ENCODE peak calls at places on chromosomes 3 and 15, in four cellular contexts. One of them, this sample, is unnamed.

GRCh38 chr15:39774688-39775267 is 7.9 kb downstream of the FSIP1 start:
- DNase-seq in heart right ventricle: no peak
- DNase-seq in NCI-H1417: no peak
- DNase-seq in EH: no peak
- DNase-seq in this sample: no peak

GRCh38 chr3:146503459-146504202 is 34.3 kb upstream of the PLSCR2 start:
- DNase-seq in heart right ventricle: no peak
- DNase-seq in NCI-H1417: peak
- DNase-seq in EH: peak
- DNase-seq in this sample: peak

GRCh38 chr15:65981837-65982696 is 112.8 kb downstream of the RAB11A start:
- DNase-seq in heart right ventricle: no peak
- DNase-seq in NCI-H1417: peak
- DNase-seq in EH: no peak
- DNase-seq in this sample: no peak

GRCh38 chr3:52333869-52334557 is 17.9 kb downstream of the DNAH1 start:
- DNase-seq in heart right ventricle: no peak
- DNase-seq in NCI-H1417: peak
- DNase-seq in EH: peak
- DNase-seq in this sample: no peak

GRCh38 chr3:162328649-162329048 is 832.0 kb downstream of the OTOL1 start:
- DNase-seq in heart right ventricle: no peak
- DNase-seq in NCI-H1417: no peak
- DNase-seq in EH: peak
- DNase-seq in this sample: no peak

GRCh38 chr15:93485922-93486327 is 396.9 kb upstream of the RGMA start:
- DNase-seq in heart right ventricle: peak
- DNase-seq in NCI-H1417: peak
- DNase-seq in EH: no peak
- DNase-seq in this sample: no peak

GRCh38 chr15:32669870-32670623 is 28.5 kb downstream of the SCG5 start:
- DNase-seq in heart right ventricle: peak
- DNase-seq in NCI-H1417: peak
- DNase-seq in EH: peak
- DNase-seq in this sample: no peak

GRCh38 chr3:129992781-129993180 is 18.3 kb downstream of the TRH start:
- DNase-seq in heart right ventricle: no peak
- DNase-seq in NCI-H1417: peak
- DNase-seq in EH: peak
- DNase-seq in this sample: no peak

GRCh38 chr3:140552403-140552802 is 125.5 kb upstream of the TRIM42 start:
- DNase-seq in heart right ventricle: no peak
- DNase-seq in NCI-H1417: no peak
- DNase-seq in EH: no peak
- DNase-seq in this sample: no peak

GRCh38 chr15:63860161-63860954 is 26.6 kb upstream of the HERC1 start:
- DNase-seq in heart right ventricle: no peak
- DNase-seq in NCI-H1417: no peak
- DNase-seq in EH: no peak
- DNase-seq in this sample: no peak

This sample was measured in HFF-Myc.